ENCODE peak calls at places on chromosomes 6 and 20, in four cellular contexts. S is naive thymus-derived CD4-positive, alpha-beta T cell; V is right cardiac atrium; K is MG63. L is an unnamed sample.

GRCh38 chr20:37729909-37730308 is 36.1 kb downstream of the CTNNBL1 start:
- DNase-seq in K (no peak), S (no peak), V (no peak), L (peak)

GRCh38 chr6:100210138-100210872 is 216.3 kb upstream of the MCHR2 start:
- DNase-seq in S (no peak), K (no peak), V (no peak), L (no peak)

GRCh38 chr6:124963416-124964083 is 1.3 kb downstream of the RNF217 start:
- DNase-seq in S (no peak), V (peak), K (peak), L (no peak)

GRCh38 chr20:11682285-11682684 is 235.4 kb upstream of the BTBD3 start:
- DNase-seq in K (no peak), V (no peak), S (no peak), L (no peak)

GRCh38 chr6:144415835-144416237 is 130.7 kb downstream of the UTRN start:
- DNase-seq in S (no peak), V (no peak), K (peak), L (peak)

GRCh38 chr6:37612475-37612874 is 85.2 kb downstream of the MDGA1 start:
- DNase-seq in S (no peak), V (no peak), K (no peak), L (no peak)

GRCh38 chr6:107488174-107488874 is 1.6 kb upstream of the SOBP start:
- DNase-seq in S (peak), V (no peak), K (no peak), L (no peak)

GRCh38 chr6:32086661-32087573 is 22.2 kb downstream of the TNXB start:
- DNase-seq in V (no peak), K (peak), S (no peak), L (peak)

GRCh38 chr6:105609375-105609991 is 206.6 kb upstream of the PREP start:
- DNase-seq in K (peak), S (no peak), V (peak), L (no peak)

GRCh38 chr6:11460001-11460668 is 77.4 kb upstream of the TMEM170B start:
- DNase-seq in S (no peak), K (no peak), V (no peak), L (no peak)

GRCh38 chr6:34102099-34102656 is 43.7 kb downstream of the GRM4 start:
- DNase-seq in K (peak), V (peak), S (no peak), L (no peak)

GRCh38 chr6:36924131-36924530 is 30.4 kb upstream of the PI16 start:
- DNase-seq in V (no peak), K (peak), S (no peak), L (no peak)

GRCh38 chr6:145028144-145028818 is 707.0 kb downstream of the EPM2A start:
- DNase-seq in S (peak), K (no peak), V (no peak), L (peak)

GRCh38 chr6:7414811-7415210 is 25.2 kb downstream of the RIOK1 start:
- DNase-seq in S (no peak), K (no peak), V (no peak), L (peak)

GRCh38 chr6:30361661-30362060 is 16.7 kb downstream of the RPP21 start:
- DNase-seq in V (no peak), S (no peak), K (no peak), L (no peak)

GRCh38 chr6:90187437-90188049 is 109.1 kb downstream of the BACH2 start:
- DNase-seq in K (no peak), V (no peak), S (peak), L (no peak)

GRCh38 chr6:109336221-109336955 is 45.9 kb downstream of the CD164 start:
- DNase-seq in K (peak), V (no peak), S (no peak), L (peak)

L was measured in RWPE1.